ENCODE peak calls at places on chromosome 19, in ten cellular contexts. O, Q, V, T, R, D, Z, J, H and I are unnamed samples. For H3K4me1 and H3K27me3, the result is how much of the 10 kb centered on the place peaks cover.

GRCh38 chr19:13782537-13782936 is 8.3 kb downstream of the C19orf53 start:
- DNase-seq in O (no peak), Q (no peak), V (no peak), T (no peak), R (no peak), D (no peak), Z (no peak), J (no peak), H (no peak), I (no peak)

GRCh38 chr19:1624458-1624857 is 19.2 kb upstream of the UQCR11 start:
- DNase-seq in O (peak), Q (peak), V (no peak), T (peak), R (peak), D (peak), Z (peak), J (no peak), H (peak), I (no peak)

GRCh38 chr19:18735752-18736151 is 52.3 kb downstream of the CRTC1 start:
- DNase-seq in O (no peak), Q (peak), V (no peak), T (peak), R (no peak), D (no peak), Z (no peak), J (no peak), H (no peak), I (no peak)

GRCh38 chr19:459724-460511 is 915 bp downstream of the SHC2 start:
- DNase-seq in O (peak), Q (peak), V (no peak), T (peak), R (peak), D (peak), Z (no peak), J (peak), H (peak), I (peak)

GRCh38 chr19:11091343-11092153 is 2.3 kb downstream of the LDLR start:
- DNase-seq in O (no peak), Q (no peak), V (peak), T (peak), R (peak), D (no peak), Z (peak), J (peak), H (no peak), I (no peak)

GRCh38 chr19:48962849-48963165 is 2.3 kb upstream of the FTL start:
- DNase-seq in O (no peak), Q (no peak), V (no peak), T (no peak), R (no peak), D (no peak), Z (no peak), J (no peak), H (no peak), I (no peak)

GRCh38 chr19:19074172-19074905 is 10.5 kb downstream of the SLC25A42 start:
- DNase-seq in O (no peak), Q (peak), V (no peak), T (no peak), R (no peak), D (no peak), Z (no peak), J (no peak), H (no peak), I (no peak)

GRCh38 chr19:18507021-18507726 is 14.7 kb downstream of the ELL start:
- DNase-seq in O (no peak), Q (no peak), V (no peak), T (no peak), R (no peak), D (no peak), Z (peak), J (peak), H (no peak), I (no peak)

GRCh38 chr19:20928371-20928770 is 5.3 kb downstream of the ZNF85 start:
- DNase-seq in O (no peak), Q (peak), V (no peak), T (no peak), R (no peak), D (no peak), Z (no peak), J (no peak), H (no peak), I (no peak)

GRCh38 chr19:12913871-12914690 is 5.0 kb downstream of the SYCE2 start:
- DNase-seq in O (no peak), Q (no peak), V (no peak), T (no peak), R (no peak), D (no peak), Z (peak), J (no peak), H (no peak), I (no peak)

GRCh38 chr19:49422407-49423277 is 599 bp downstream of the PTH2 start:
- DNase-seq in O (peak), Q (no peak), V (no peak), T (no peak), R (no peak), D (no peak), Z (peak), J (no peak), H (peak), I (no peak)

GRCh38 chr19:7636691-7637373 is at the start of gene STXBP2:
- DNase-seq in O (peak), Q (no peak), V (peak), T (peak), R (no peak), D (peak), Z (peak), J (no peak), H (peak), I (peak)

GRCh38 chr19:49438261-49438660 is 3.1 kb downstream of the SLC17A7 start:
- DNase-seq in O (no peak), Q (no peak), V (no peak), T (no peak), R (no peak), D (no peak), Z (no peak), J (no peak), H (no peak), I (no peak)

GRCh38 chr19:7628589-7629311 is 595 bp downstream of the XAB2 start:
- DNase-seq in O (no peak), Q (no peak), V (no peak), T (no peak), R (no peak), D (no peak), Z (no peak), J (no peak), H (no peak), I (no peak)

GRCh38 chr19:4524808-4525562 is 6.7 kb upstream of the PLIN4 start:
- DNase-seq in O (no peak), Q (peak), V (no peak), T (peak), R (no peak), D (no peak), Z (peak), J (no peak), H (peak), I (no peak)
- H3K4me1 ChIP-seq in O (under half), Q (under half), V (under half), T (under half), R (under half), D (under half), Z (under half), J (under half), H (under half), I (under half)

GRCh38 chr19:38642176-38642575 is 5.3 kb upstream of the ACTN4 start:
- DNase-seq in O (no peak), Q (no peak), V (no peak), T (no peak), R (no peak), D (no peak), Z (no peak), J (no peak), H (no peak), I (no peak)

GRCh38 chr19:38639679-38640078 is 7.8 kb upstream of the ACTN4 start:
- DNase-seq in O (no peak), Q (no peak), V (no peak), T (no peak), R (no peak), D (no peak), Z (no peak), J (no peak), H (no peak), I (no peak)

GRCh38 chr19:38638461-38638860 is 9.0 kb upstream of the ACTN4 start:
- DNase-seq in O (no peak), Q (no peak), V (no peak), T (no peak), R (no peak), D (no peak), Z (no peak), J (no peak), H (no peak), I (no peak)

GRCh38 chr19:38644719-38645118 is 2.7 kb upstream of the ACTN4 start:
- DNase-seq in O (no peak), Q (no peak), V (no peak), T (no peak), R (no peak), D (no peak), Z (no peak), J (no peak), H (no peak), I (no peak)

DNA sequence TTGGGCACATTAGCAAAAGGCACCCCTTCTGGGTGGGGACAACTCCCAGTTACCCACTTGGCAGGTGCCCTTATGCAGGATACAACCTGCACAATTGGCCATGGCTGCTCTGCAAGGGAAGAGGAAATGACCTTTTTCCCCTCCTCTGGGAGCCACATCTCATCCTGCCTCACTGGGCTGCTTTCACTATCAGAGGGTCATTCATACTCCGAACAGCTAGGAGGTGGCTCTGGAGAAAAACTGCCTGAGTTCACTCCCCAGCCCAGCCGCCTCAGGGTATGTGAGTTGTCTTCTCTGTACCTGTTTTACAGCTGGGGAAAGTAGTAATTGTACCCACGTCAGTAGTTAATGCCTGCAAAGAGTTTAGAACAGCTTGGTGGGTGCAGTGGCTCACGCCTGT is 7.1 kb upstream of the ACTN4 start:
- DNase-seq in O (no peak), Q (no peak), V (no peak), T (no peak), R (no peak), D (no peak), Z (no peak), J (no peak), H (no peak), I (no peak)
- H3K27ac ChIP-seq in O (no peak), Q (no peak), V (no peak), T (no peak), R (peak), D (peak), Z (no peak), J (no peak), H (no peak), I (peak)

DNA sequence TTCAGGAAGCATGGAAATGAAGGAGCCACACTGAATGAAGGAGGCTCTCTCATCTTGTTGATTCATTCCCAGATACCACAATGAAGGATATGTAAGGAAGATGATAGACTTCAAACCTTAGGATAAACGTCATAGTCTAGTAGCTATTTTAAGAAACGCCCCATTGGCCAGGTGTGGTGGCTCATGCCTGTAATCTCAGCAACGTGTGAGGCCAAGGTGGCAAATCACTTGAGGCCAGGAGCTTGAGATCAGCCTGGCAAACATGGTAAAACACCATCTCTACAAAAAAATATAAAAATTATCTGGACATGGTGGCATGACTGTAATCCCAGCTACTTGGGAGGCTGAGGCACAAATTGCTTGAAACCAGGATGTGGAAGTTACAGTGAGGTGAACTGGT is 17.1 kb upstream of the ZNF841 start:
- DNase-seq in O (no peak), Q (no peak), V (no peak), T (no peak), R (no peak), D (no peak), Z (no peak), J (no peak), H (no peak), I (no peak)
- H3K27me3 ChIP-seq in O (under half), Q (under half), V (under half), T (under half), R (under half), D (under half), Z (under half), J (under half), H (under half), I (under half)

DNA sequence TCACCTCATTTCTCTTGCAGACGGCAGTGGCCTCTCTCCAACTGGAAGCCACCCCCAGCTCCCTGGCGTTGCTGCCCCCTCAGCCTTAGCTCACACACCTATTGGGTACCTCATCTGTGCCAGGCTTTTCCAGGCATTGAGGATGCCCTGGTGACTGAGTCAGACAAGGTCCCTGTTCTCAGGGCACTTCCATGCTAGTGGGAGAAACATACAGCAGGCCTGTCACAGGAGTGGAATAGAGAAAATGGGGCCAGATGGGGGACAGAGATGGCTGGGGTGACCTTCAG is 33.9 kb downstream of the CAPN12 start:
- DNase-seq in O (no peak), Q (no peak), V (no peak), T (no peak), R (no peak), D (no peak), Z (no peak), J (no peak), H (no peak), I (no peak)
- H3K4me1 ChIP-seq in O (under half), Q (under half), V (under half), T (under half), R (under half), D (half or more), Z (under half), J (half or more), H (under half), I (under half)

GRCh38 chr19:16573296-16573695 is 1.1 kb upstream of the SLC35E1 start:
- DNase-seq in O (no peak), Q (no peak), V (no peak), T (no peak), R (no peak), D (no peak), Z (no peak), J (no peak), H (no peak), I (peak)
- H3K27ac ChIP-seq in O (no peak), Q (peak), V (peak), T (no peak), R (peak), D (peak), Z (peak), J (peak), H (peak), I (no peak)

GRCh38 chr19:4232614-4233281 is 3.4 kb downstream of the EBI3 start:
- DNase-seq in O (no peak), Q (peak), V (no peak), T (no peak), R (no peak), D (no peak), Z (no peak), J (no peak), H (no peak), I (no peak)
- H3K27me3 ChIP-seq in O (under half), Q (under half), V (under half), T (under half), R (under half), D (under half), Z (under half), J (under half), H (under half), I (half or more)

GRCh38 chr19:38836438-38837303 is 5.1 kb upstream of the ECH1 start:
- DNase-seq in O (no peak), Q (no peak), V (no peak), T (no peak), R (no peak), D (no peak), Z (no peak), J (no peak), H (no peak), I (no peak)
- H3K4me1 ChIP-seq in O (under half), Q (under half), V (under half), T (under half), R (under half), D (under half), Z (under half), J (under half), H (under half), I (under half)